ENCODE peak calls at places on chromosomes 3 and 15, in six cellular contexts. J is ecto neural progenitor cell, I is heart left ventricle, T is NCI-H2081, Y is A549, H is pulmonary artery endothelial cell. D is an unnamed sample.

GRCh38 chr3:169026543-169027181 is 636.9 kb downstream of the MECOM start:
- DNase-seq in Y (no peak), H (peak), J (no peak), I (no peak), T (peak), D (peak)

GRCh38 chr3:64684715-64685261 is 3.0 kb downstream of the ADAMTS9 start:
- DNase-seq in T (no peak), J (peak), H (no peak), Y (no peak), I (peak), D (no peak)

GRCh38 chr15:32029409-32029861 is 880 bp upstream of the CHRNA7 start:
- DNase-seq in J (peak), T (peak), Y (peak), I (no peak), H (no peak), D (peak)

GRCh38 chr3:187491371-187491770 is 123.2 kb downstream of the RTP4 start:
- DNase-seq in Y (no peak), J (no peak), T (no peak), H (no peak), I (no peak), D (no peak)

GRCh38 chr15:78565951-78566774 is 843 bp downstream of the CHRNA5 start:
- DNase-seq in J (no peak), Y (peak), I (no peak), T (peak), H (no peak), D (peak)

GRCh38 chr3:15330031-15330596 is 2.3 kb downstream of the SH3BP5 start:
- DNase-seq in H (no peak), I (no peak), Y (no peak), J (no peak), T (peak), D (no peak)

GRCh38 chr3:138395865-138396751 is 38.3 kb upstream of the ESYT3 start:
- DNase-seq in T (no peak), I (no peak), J (no peak), H (no peak), Y (no peak), D (no peak)

GRCh38 chr3:171788546-171789351 is 21.5 kb downstream of the PLD1 start:
- DNase-seq in Y (no peak), H (peak), J (no peak), T (peak), I (no peak), D (no peak)

GRCh38 chr3:188149587-188149986 is 4.4 kb upstream of the LPP start:
- DNase-seq in Y (no peak), I (no peak), J (no peak), T (no peak), H (no peak), D (no peak)

GRCh38 chr3:183895296-183895695 is 10.6 kb upstream of the PARL start:
- DNase-seq in H (no peak), J (no peak), Y (peak), T (peak), I (no peak), D (peak)

GRCh38 chr15:88881781-88882180 is 13.6 kb downstream of the HAPLN3 start:
- DNase-seq in J (no peak), Y (no peak), I (no peak), H (no peak), T (no peak), D (no peak)

GRCh38 chr15:32747886-32748285 is 30.1 kb downstream of the GREM1 start:
- DNase-seq in I (no peak), H (no peak), J (no peak), Y (no peak), T (no peak), D (no peak)

GRCh38 chr3:29889230-29889629 is 608.4 kb downstream of the RBMS3 start:
- DNase-seq in Y (no peak), J (no peak), T (no peak), H (no peak), I (no peak), D (no peak)

GRCh38 chr3:62363275-62363674 is 10.1 kb downstream of the FEZF2 start:
- DNase-seq in H (no peak), J (no peak), T (no peak), I (no peak), Y (no peak), D (no peak)

GRCh38 chr15:62390793-62391543 is 225.9 kb upstream of the C2CD4B start:
- DNase-seq in H (no peak), J (peak), I (peak), T (no peak), Y (peak), D (no peak)

GRCh38 chr15:31353931-31354330 is 27.3 kb downstream of the KLF13 start:
- DNase-seq in I (peak), H (no peak), Y (no peak), T (no peak), J (no peak), D (peak)

GRCh38 chr3:194487289-194488006 is 646 bp upstream of the ATP13A3 start:
- DNase-seq in I (peak), Y (no peak), J (peak), H (no peak), T (peak), D (no peak)

GRCh38 chr15:64928626-64929220 is 17.0 kb downstream of the ANKDD1A start:
- DNase-seq in H (no peak), I (no peak), T (no peak), J (no peak), Y (no peak), D (no peak)

GRCh38 chr3:185758912-185759311 is 65.9 kb downstream of the IGF2BP2 start:
- DNase-seq in H (no peak), J (no peak), Y (no peak), I (no peak), T (no peak), D (no peak)

GRCh38 chr3:30632065-30632464 is 25.7 kb downstream of the TGFBR2 start:
- DNase-seq in J (no peak), I (no peak), T (no peak), H (no peak), Y (no peak), D (no peak)

GRCh38 chr15:31447893-31448634 is 121.4 kb downstream of the KLF13 start:
- DNase-seq in Y (no peak), T (no peak), I (no peak), J (no peak), H (no peak), D (no peak)

GRCh38 chr15:79003301-79003700 is 58.5 kb upstream of the CTSH start:
- DNase-seq in T (no peak), I (no peak), J (no peak), Y (no peak), H (no peak), D (no peak)

GRCh38 chr3:133535971-133536634 is 37.4 kb upstream of the CDV3 start:
- DNase-seq in T (no peak), Y (peak), J (no peak), I (no peak), H (peak), D (peak)

GRCh38 chr3:138097192-138097829 is 18.1 kb downstream of the DZIP1L start:
- DNase-seq in Y (no peak), I (no peak), J (no peak), T (no peak), H (no peak), D (no peak)

D was measured in NCI-H446.